ENCODE peak calls at places on chromosomes 4 and X, in eight cellular contexts. X is SK-N-SH, D is tibial nerve, P is body of pancreas, J is testis, K is mucosa of descending colon, Z is ovary, U is tibial artery. V is an unnamed sample. For H3K36me3, the result is how much of the 10 kb centered on the place peaks cover.

GRCh38 chrX:96591418-96591817 is 93.2 kb upstream of the DIAPH2 start:
- DNase-seq in X (no peak), D (no peak), P (peak), J (peak), K (no peak), Z (no peak), U (no peak), V (no peak)

GRCh38 chr4:56078866-56079265 is 130.1 kb downstream of the CEP135 start:
- DNase-seq in X (no peak), D (no peak), P (no peak), J (no peak), K (no peak), Z (no peak), U (no peak), V (no peak)

GRCh38 chr4:29558789-29559188 is 1161.4 kb upstream of the PCDH7 start:
- DNase-seq in X (no peak), D (no peak), P (no peak), J (no peak), K (no peak), Z (no peak), U (no peak), V (no peak)

GRCh38 chr4:82201805-82202636 is 171.8 kb downstream of the HNRNPD start:
- DNase-seq in X (peak), D (no peak), P (peak), J (peak), K (no peak), Z (no peak), U (no peak), V (peak)

GRCh38 chr4:37157403-37158167 is 87.0 kb upstream of the NWD2 start:
- DNase-seq in X (no peak), D (no peak), P (no peak), J (no peak), K (no peak), Z (no peak), U (no peak), V (no peak)

GRCh38 chrX:88586317-88586716 is 160.7 kb upstream of the CPXCR1 start:
- DNase-seq in X (no peak), D (no peak), P (no peak), J (no peak), K (no peak), Z (no peak), U (no peak), V (no peak)

GRCh38 chrX:109537324-109537665 is 651 bp downstream of the NXT2 start:
- DNase-seq in X (no peak), D (no peak), P (peak), J (no peak), K (no peak), Z (no peak), U (no peak), V (peak)

GRCh38 chr4:152424980-152425379 is 110.9 kb downstream of the FBXW7 start:
- DNase-seq in X (no peak), D (no peak), P (no peak), J (no peak), K (no peak), Z (no peak), U (no peak), V (no peak)

GRCh38 chrX:13396887-13397286 is 77.0 kb upstream of the ATXN3L start:
- DNase-seq in X (no peak), D (no peak), P (no peak), J (no peak), K (no peak), Z (no peak), U (no peak), V (peak)

GRCh38 chr4:87481342-87481741 is 47.8 kb downstream of the SPARCL1 start:
- DNase-seq in X (no peak), D (no peak), P (no peak), J (no peak), K (no peak), Z (no peak), U (no peak), V (no peak)
- H3K36me3 ChIP-seq in X (under half), D (under half), P (under half), J (under half), K (under half), Z (under half), U (half or more), V (under half)

DNA sequence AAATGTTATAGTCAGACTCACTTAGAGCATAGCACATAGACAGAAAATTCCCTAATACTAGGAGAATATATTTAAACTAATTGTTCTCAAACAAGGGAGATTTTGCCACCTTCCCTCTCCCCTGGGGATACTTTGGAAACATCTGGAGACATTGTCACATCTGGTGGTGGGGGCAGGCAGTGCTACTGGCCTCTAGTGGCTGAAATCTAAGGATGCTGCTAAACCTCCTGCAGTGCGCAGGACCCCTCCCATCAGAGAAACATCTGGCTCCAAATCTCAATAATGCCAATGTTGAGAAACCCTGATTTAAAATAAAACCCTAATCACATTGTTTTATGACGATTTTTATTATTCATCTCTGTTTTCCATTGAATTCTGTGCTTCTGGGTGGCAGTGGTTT is 244.9 kb downstream of the FRMPD4 start:
- DNase-seq in X (peak), D (no peak), P (no peak), J (no peak), K (no peak), Z (no peak), U (no peak), V (no peak)
- TF ChIP-seq CTCF in X (peak), D (no peak), P (no peak), J (no peak), K (no peak), Z (no peak), U (no peak), V (peak)

DNA sequence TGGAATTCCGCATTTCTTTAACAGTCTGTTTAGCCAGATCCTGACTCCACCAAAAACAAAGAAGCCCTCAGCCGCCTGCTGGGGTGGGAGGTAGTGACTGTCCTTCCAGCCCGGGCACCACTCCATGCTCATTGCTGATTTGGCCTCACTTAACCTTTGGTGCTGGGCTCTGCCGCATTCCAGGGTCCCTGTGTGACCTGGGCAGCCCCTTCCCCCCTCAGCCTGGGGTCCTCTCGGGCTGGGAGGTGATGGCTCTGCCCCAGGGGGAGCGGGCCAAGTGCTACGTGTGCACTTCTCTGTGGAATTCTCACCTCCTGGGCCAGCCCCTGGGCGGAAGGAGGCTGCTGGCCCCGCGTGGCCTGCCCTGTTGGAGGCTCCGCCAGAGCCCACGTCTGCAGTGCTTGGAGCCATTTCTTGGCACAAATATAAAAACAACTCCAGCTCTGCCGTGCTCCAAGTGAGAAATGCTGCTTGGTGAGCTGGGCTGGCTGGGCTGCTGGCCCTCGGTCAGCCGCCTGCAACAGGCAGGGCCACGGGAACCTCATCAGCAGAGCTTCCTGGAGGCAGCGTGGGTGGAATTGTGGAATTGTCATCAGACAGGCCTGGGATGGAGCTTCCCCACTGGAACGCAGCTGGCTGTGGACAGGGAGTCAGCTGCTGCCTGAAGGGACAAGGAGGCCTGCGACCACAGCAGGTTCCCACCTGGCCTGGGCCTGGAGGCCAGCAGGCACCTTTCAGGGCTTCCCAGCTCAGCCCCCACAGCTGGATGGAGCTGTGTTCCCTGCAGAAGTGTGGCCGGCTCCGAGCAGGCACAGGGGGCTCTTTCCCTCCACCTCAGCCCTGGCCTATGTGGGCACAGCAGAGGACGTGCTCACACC is 66.0 kb downstream of the TRMT44 start:
- DNase-seq in X (no peak), D (peak), P (peak), J (peak), K (no peak), Z (peak), U (peak), V (no peak)
- H3K4me3 ChIP-seq in X (no peak), D (no peak), P (no peak), J (no peak), K (no peak), Z (no peak), U (no peak), V (no peak)

GRCh38 chr4:534576-535151 is 35.7 kb downstream of the PIGG start:
- DNase-seq in X (no peak), D (no peak), P (no peak), J (no peak), K (no peak), Z (no peak), U (no peak), V (no peak)
- H3K36me3 ChIP-seq in X (under half), D (half or more), P (under half), J (under half), K (under half), Z (under half), U (half or more), V (under half)

DNA sequence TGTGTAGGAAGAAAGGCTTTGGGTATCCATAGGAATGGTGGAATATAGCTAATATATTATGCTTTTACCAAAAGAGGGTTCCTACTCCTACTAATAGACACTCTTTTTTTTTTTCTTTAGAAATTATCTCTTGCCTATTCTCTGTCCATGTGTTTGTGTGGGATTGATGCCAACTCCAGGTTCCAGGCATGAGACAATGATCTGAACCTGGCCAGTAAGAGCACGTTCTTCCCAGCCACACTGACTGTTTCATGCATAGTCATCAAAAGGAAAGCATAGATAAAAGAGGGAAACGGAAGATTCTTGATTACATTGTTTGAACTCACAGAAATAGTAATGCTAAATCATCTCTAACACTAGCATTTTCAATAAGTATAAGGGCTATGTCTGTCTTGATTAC is 803.4 kb upstream of the ADGRL3 start:
- DNase-seq in X (peak), D (no peak), P (no peak), J (no peak), K (no peak), Z (no peak), U (no peak), V (no peak)
- TF ChIP-seq CTCF in X (no peak), D (no peak), P (no peak), J (no peak), K (no peak), Z (no peak), U (no peak), V (no peak)

V was measured in cardiac muscle cell.